ENCODE peak calls at places on chromosomes 16 and 17, in seven cellular contexts. One of them, this sample, is unnamed.

GRCh38 chr17:14840616-14841231 is 424.4 kb downstream of the PMP22 start:
- DNase-seq in T-helper 2 cell: no peak
- DNase-seq in NCI-H1105: no peak
- DNase-seq in NCI-H2107: no peak
- DNase-seq in dermis blood vessel endothelial cell: no peak
- DNase-seq in NCI-H1092: no peak
- DNase-seq in cardiac muscle cell: peak
- DNase-seq in this sample: no peak

GRCh38 chr17:8120520-8121443 is 2.5 kb upstream of the ALOXE3 start:
- DNase-seq in T-helper 2 cell: peak
- DNase-seq in NCI-H1105: peak
- DNase-seq in NCI-H2107: no peak
- DNase-seq in dermis blood vessel endothelial cell: peak
- DNase-seq in NCI-H1092: no peak
- DNase-seq in cardiac muscle cell: peak
- DNase-seq in this sample: peak

GRCh38 chr16:75947626-75948239 is 221.4 kb upstream of the CPHXL start:
- DNase-seq in T-helper 2 cell: no peak
- DNase-seq in NCI-H1105: no peak
- DNase-seq in NCI-H2107: no peak
- DNase-seq in dermis blood vessel endothelial cell: no peak
- DNase-seq in NCI-H1092: no peak
- DNase-seq in cardiac muscle cell: no peak
- DNase-seq in this sample: no peak

GRCh38 chr16:88208112-88208511 is 174.6 kb upstream of the ZNF469 start:
- DNase-seq in T-helper 2 cell: no peak
- DNase-seq in NCI-H1105: no peak
- DNase-seq in NCI-H2107: no peak
- DNase-seq in dermis blood vessel endothelial cell: no peak
- DNase-seq in NCI-H1092: no peak
- DNase-seq in cardiac muscle cell: no peak
- DNase-seq in this sample: no peak

GRCh38 chr17:39666601-39667261 is 1.5 kb upstream of the PNMT start:
- DNase-seq in T-helper 2 cell: no peak
- DNase-seq in NCI-H1105: no peak
- DNase-seq in NCI-H2107: no peak
- DNase-seq in dermis blood vessel endothelial cell: no peak
- DNase-seq in NCI-H1092: no peak
- DNase-seq in cardiac muscle cell: no peak
- DNase-seq in this sample: no peak

GRCh38 chr17:41322264-41322902 is 6.9 kb upstream of the KRTAP17-1 start:
- DNase-seq in T-helper 2 cell: no peak
- DNase-seq in NCI-H1105: no peak
- DNase-seq in NCI-H2107: no peak
- DNase-seq in dermis blood vessel endothelial cell: peak
- DNase-seq in NCI-H1092: peak
- DNase-seq in cardiac muscle cell: peak
- DNase-seq in this sample: peak

GRCh38 chr16:85114909-85115567 is 2.8 kb upstream of the CIBAR2 start:
- DNase-seq in T-helper 2 cell: peak
- DNase-seq in NCI-H1105: peak
- DNase-seq in NCI-H2107: peak
- DNase-seq in dermis blood vessel endothelial cell: peak
- DNase-seq in NCI-H1092: peak
- DNase-seq in cardiac muscle cell: peak
- DNase-seq in this sample: peak

GRCh38 chr16:54883358-54883757 is 47.3 kb upstream of the IRX5 start:
- DNase-seq in T-helper 2 cell: no peak
- DNase-seq in NCI-H1105: no peak
- DNase-seq in NCI-H2107: no peak
- DNase-seq in dermis blood vessel endothelial cell: no peak
- DNase-seq in NCI-H1092: no peak
- DNase-seq in cardiac muscle cell: no peak
- DNase-seq in this sample: no peak

GRCh38 chr17:21029515-21029914 is 13.3 kb downstream of the USP22 start:
- DNase-seq in T-helper 2 cell: no peak
- DNase-seq in NCI-H1105: no peak
- DNase-seq in NCI-H2107: no peak
- DNase-seq in dermis blood vessel endothelial cell: peak
- DNase-seq in NCI-H1092: no peak
- DNase-seq in cardiac muscle cell: no peak
- DNase-seq in this sample: no peak

GRCh38 chr17:81239714-81240555 is 817 bp downstream of the NDUFAF8 start:
- DNase-seq in T-helper 2 cell: peak
- DNase-seq in NCI-H1105: no peak
- DNase-seq in NCI-H2107: no peak
- DNase-seq in dermis blood vessel endothelial cell: peak
- DNase-seq in NCI-H1092: no peak
- DNase-seq in cardiac muscle cell: no peak
- DNase-seq in this sample: no peak

GRCh38 chr17:80949451-80950421 is 41.9 kb upstream of the CHMP6 start:
- DNase-seq in T-helper 2 cell: no peak
- DNase-seq in NCI-H1105: no peak
- DNase-seq in NCI-H2107: no peak
- DNase-seq in dermis blood vessel endothelial cell: no peak
- DNase-seq in NCI-H1092: no peak
- DNase-seq in cardiac muscle cell: no peak
- DNase-seq in this sample: peak

GRCh38 chr17:2146132-2146871 is 91.4 kb downstream of the HIC1 start:
- DNase-seq in T-helper 2 cell: no peak
- DNase-seq in NCI-H1105: no peak
- DNase-seq in NCI-H2107: no peak
- DNase-seq in dermis blood vessel endothelial cell: no peak
- DNase-seq in NCI-H1092: no peak
- DNase-seq in cardiac muscle cell: no peak
- DNase-seq in this sample: no peak

GRCh38 chr17:16652847-16653366 is 743 bp downstream of the ZNF624 start:
- DNase-seq in T-helper 2 cell: no peak
- DNase-seq in NCI-H1105: peak
- DNase-seq in NCI-H2107: no peak
- DNase-seq in dermis blood vessel endothelial cell: no peak
- DNase-seq in NCI-H1092: no peak
- DNase-seq in cardiac muscle cell: no peak
- DNase-seq in this sample: no peak

GRCh38 chr17:17897442-17897841 is 60.7 kb upstream of the SREBF1 start:
- DNase-seq in T-helper 2 cell: no peak
- DNase-seq in NCI-H1105: no peak
- DNase-seq in NCI-H2107: no peak
- DNase-seq in dermis blood vessel endothelial cell: no peak
- DNase-seq in NCI-H1092: no peak
- DNase-seq in cardiac muscle cell: no peak
- DNase-seq in this sample: no peak

GRCh38 chr17:43021739-43022512 is at the start of gene VAT1:
- DNase-seq in T-helper 2 cell: peak
- DNase-seq in NCI-H1105: peak
- DNase-seq in NCI-H2107: peak
- DNase-seq in dermis blood vessel endothelial cell: peak
- DNase-seq in NCI-H1092: peak
- DNase-seq in cardiac muscle cell: peak
- DNase-seq in this sample: peak

GRCh38 chr16:11076259-11077018 is 132.1 kb downstream of the CLEC16A start:
- DNase-seq in T-helper 2 cell: peak
- DNase-seq in NCI-H1105: no peak
- DNase-seq in NCI-H2107: no peak
- DNase-seq in dermis blood vessel endothelial cell: no peak
- DNase-seq in NCI-H1092: no peak
- DNase-seq in cardiac muscle cell: no peak
- DNase-seq in this sample: no peak

GRCh38 chr16:11570258-11570657 is 16.5 kb downstream of the LITAF start:
- DNase-seq in T-helper 2 cell: no peak
- DNase-seq in NCI-H1105: no peak
- DNase-seq in NCI-H2107: no peak
- DNase-seq in dermis blood vessel endothelial cell: no peak
- DNase-seq in NCI-H1092: no peak
- DNase-seq in cardiac muscle cell: no peak
- DNase-seq in this sample: no peak

GRCh38 chr17:5912927-5913565 is 157.1 kb upstream of the WSCD1 start:
- DNase-seq in T-helper 2 cell: no peak
- DNase-seq in NCI-H1105: peak
- DNase-seq in NCI-H2107: no peak
- DNase-seq in dermis blood vessel endothelial cell: no peak
- DNase-seq in NCI-H1092: no peak
- DNase-seq in cardiac muscle cell: no peak
- DNase-seq in this sample: no peak

GRCh38 chr16:75304521-75305363 is 53.3 kb upstream of the BCAR1 start:
- DNase-seq in T-helper 2 cell: no peak
- DNase-seq in NCI-H1105: no peak
- DNase-seq in NCI-H2107: no peak
- DNase-seq in dermis blood vessel endothelial cell: peak
- DNase-seq in NCI-H1092: no peak
- DNase-seq in cardiac muscle cell: peak
- DNase-seq in this sample: peak

GRCh38 chr17:286571-286970 is 66.0 kb downstream of the RPH3AL start:
- DNase-seq in T-helper 2 cell: no peak
- DNase-seq in NCI-H1105: no peak
- DNase-seq in NCI-H2107: no peak
- DNase-seq in dermis blood vessel endothelial cell: no peak
- DNase-seq in NCI-H1092: no peak
- DNase-seq in cardiac muscle cell: no peak
- DNase-seq in this sample: peak

GRCh38 chr16:68884391-68884790 is 41.1 kb downstream of the TANGO6 start:
- DNase-seq in T-helper 2 cell: no peak
- DNase-seq in NCI-H1105: no peak
- DNase-seq in NCI-H2107: no peak
- DNase-seq in dermis blood vessel endothelial cell: peak
- DNase-seq in NCI-H1092: no peak
- DNase-seq in cardiac muscle cell: no peak
- DNase-seq in this sample: no peak

GRCh38 chr17:38890410-38890746 is 20.5 kb downstream of the LASP1 start:
- DNase-seq in T-helper 2 cell: no peak
- DNase-seq in NCI-H1105: no peak
- DNase-seq in NCI-H2107: no peak
- DNase-seq in dermis blood vessel endothelial cell: no peak
- DNase-seq in NCI-H1092: no peak
- DNase-seq in cardiac muscle cell: no peak
- DNase-seq in this sample: no peak

GRCh38 chr17:77541995-77542394 is 401.2 kb downstream of the SEC14L1 start:
- DNase-seq in T-helper 2 cell: no peak
- DNase-seq in NCI-H1105: no peak
- DNase-seq in NCI-H2107: no peak
- DNase-seq in dermis blood vessel endothelial cell: no peak
- DNase-seq in NCI-H1092: no peak
- DNase-seq in cardiac muscle cell: peak
- DNase-seq in this sample: no peak

GRCh38 chr17:17884281-17885028 is 47.7 kb upstream of the SREBF1 start:
- DNase-seq in T-helper 2 cell: no peak
- DNase-seq in NCI-H1105: no peak
- DNase-seq in NCI-H2107: no peak
- DNase-seq in dermis blood vessel endothelial cell: no peak
- DNase-seq in NCI-H1092: no peak
- DNase-seq in cardiac muscle cell: no peak
- DNase-seq in this sample: no peak

GRCh38 chr16:21023509-21024202 is 123.1 kb downstream of the LYRM1 start:
- DNase-seq in T-helper 2 cell: no peak
- DNase-seq in NCI-H1105: no peak
- DNase-seq in NCI-H2107: no peak
- DNase-seq in dermis blood vessel endothelial cell: no peak
- DNase-seq in NCI-H1092: no peak
- DNase-seq in cardiac muscle cell: peak
- DNase-seq in this sample: no peak

GRCh38 chr17:38401459-38401858 is 26.8 kb upstream of the ARHGAP23 start:
- DNase-seq in T-helper 2 cell: no peak
- DNase-seq in NCI-H1105: no peak
- DNase-seq in NCI-H2107: no peak
- DNase-seq in dermis blood vessel endothelial cell: no peak
- DNase-seq in NCI-H1092: no peak
- DNase-seq in cardiac muscle cell: no peak
- DNase-seq in this sample: no peak

GRCh38 chr17:9875441-9875840 is 29.6 kb downstream of the RCVRN start:
- DNase-seq in T-helper 2 cell: no peak
- DNase-seq in NCI-H1105: no peak
- DNase-seq in NCI-H2107: no peak
- DNase-seq in dermis blood vessel endothelial cell: no peak
- DNase-seq in NCI-H1092: no peak
- DNase-seq in cardiac muscle cell: peak
- DNase-seq in this sample: no peak

GRCh38 chr17:45729284-45729907 is 54.7 kb upstream of the CRHR1 start:
- DNase-seq in T-helper 2 cell: no peak
- DNase-seq in NCI-H1105: no peak
- DNase-seq in NCI-H2107: no peak
- DNase-seq in dermis blood vessel endothelial cell: no peak
- DNase-seq in NCI-H1092: peak
- DNase-seq in cardiac muscle cell: no peak
- DNase-seq in this sample: no peak

GRCh38 chr17:74071280-74071679 is 132.2 kb upstream of the RPL38 start:
- DNase-seq in T-helper 2 cell: no peak
- DNase-seq in NCI-H1105: no peak
- DNase-seq in NCI-H2107: no peak
- DNase-seq in dermis blood vessel endothelial cell: no peak
- DNase-seq in NCI-H1092: no peak
- DNase-seq in cardiac muscle cell: no peak
- DNase-seq in this sample: no peak